ENCODE peak calls at places on chromosomes 6 and 20, in nine cellular contexts. E is IMR-90; P is B cell; A is activated CD4-positive, alpha-beta T cell treated with anti-CD3 and anti-CD28 coated beads, Interleukin-2, amount 50 U/mL, for 1 hour; K is stimulated activated CD8-positive, alpha-beta memory T cell treated with anti-CD3 and anti-CD28 coated beads, Interleukin-2, amount 100 ng/mL, for 1 hour; G is aorta; T is GM12878; V is hypothalamus; C is CD8-positive, alpha-beta T cell. L is an unnamed sample.

GRCh38 chr6:33685411-33686224 is 25.9 kb downstream of the UQCC2 start:
- DNase-seq in E (no peak), V (no peak), K (no peak), G (no peak), C (no peak), T (no peak), P (no peak), A (no peak), L (peak)

GRCh38 chr6:35736293-35736894 is 438 bp upstream of the ARMC12 start:
- DNase-seq in C (peak), G (peak), E (peak), K (peak), P (peak), T (no peak), V (peak), A (peak), L (peak)

GRCh38 chr6:32944265-32944664 is 3.4 kb upstream of the HLA-DMB start:
- DNase-seq in P (peak), V (no peak), E (no peak), G (peak), K (no peak), A (peak), T (peak), C (peak), L (peak)

GRCh38 chr6:4344317-4344899 is 209.0 kb upstream of the ECI2 start:
- DNase-seq in V (no peak), K (no peak), P (no peak), G (peak), C (no peak), E (no peak), A (no peak), T (no peak), L (no peak)

GRCh38 chr6:136225496-136225895 is 24.6 kb downstream of the MTFR2 start:
- DNase-seq in G (no peak), C (no peak), P (no peak), V (no peak), K (no peak), E (peak), A (no peak), T (no peak), L (no peak)

GRCh38 chr6:139881728-139882211 is 507.3 kb upstream of the CITED2 start:
- DNase-seq in P (no peak), K (no peak), T (no peak), E (peak), G (no peak), A (no peak), V (peak), C (no peak), L (peak)

GRCh38 chr6:48826318-48826595 is 636.8 kb downstream of the MMUT start:
- DNase-seq in E (no peak), K (no peak), A (no peak), V (no peak), G (no peak), C (no peak), P (no peak), T (no peak), L (no peak)

GRCh38 chr6:157070403-157071107 is 252.8 kb downstream of the TMEM242 start:
- DNase-seq in T (no peak), P (no peak), A (no peak), G (no peak), E (no peak), C (no peak), K (no peak), V (no peak), L (no peak)

GRCh38 chr6:166515072-166515810 is 71.2 kb downstream of the RAMACL start:
- DNase-seq in E (peak), K (peak), P (peak), A (peak), C (peak), V (no peak), G (no peak), T (no peak), L (no peak)

GRCh38 chr6:20221448-20221847 is 9.2 kb upstream of the MBOAT1 start:
- DNase-seq in E (no peak), A (no peak), G (no peak), K (no peak), P (no peak), C (no peak), V (no peak), T (no peak), L (no peak)

GRCh38 chr6:88813045-88813444 is 150.4 kb downstream of the RNGTT start:
- DNase-seq in P (no peak), G (no peak), K (no peak), A (no peak), E (no peak), V (no peak), T (no peak), C (no peak), L (no peak)

GRCh38 chr6:124955108-124955851 is 7.0 kb upstream of the RNF217 start:
- DNase-seq in V (no peak), T (no peak), E (no peak), G (no peak), K (no peak), A (no peak), C (no peak), P (no peak), L (no peak)

GRCh38 chr20:11451793-11452291 is 465.9 kb upstream of the BTBD3 start:
- DNase-seq in T (no peak), K (no peak), A (no peak), P (no peak), E (peak), G (no peak), V (peak), C (no peak), L (no peak)

GRCh38 chr6:133854633-133855598 is 34.0 kb upstream of the TCF21 start:
- DNase-seq in G (no peak), T (no peak), C (no peak), P (no peak), K (no peak), E (no peak), V (no peak), A (no peak), L (no peak)

GRCh38 chr6:5695260-5696245 is 311.2 kb downstream of the NRN1 start:
- DNase-seq in K (no peak), P (no peak), G (peak), A (no peak), C (no peak), E (peak), V (no peak), T (no peak), L (no peak)

GRCh38 chr20:58575776-58576589 is 60.8 kb upstream of the APCDD1L start:
- DNase-seq in T (no peak), A (no peak), K (no peak), G (peak), V (no peak), P (no peak), C (no peak), E (no peak), L (no peak)

GRCh38 chr6:144008501-144009245 is 614 bp upstream of the PLAGL1 start:
- DNase-seq in C (no peak), A (no peak), P (no peak), K (no peak), G (no peak), V (no peak), T (no peak), E (no peak), L (no peak)

GRCh38 chr6:42369568-42369967 is 82.2 kb downstream of the TRERF1 start:
- DNase-seq in T (no peak), G (no peak), V (no peak), P (no peak), C (no peak), E (no peak), A (no peak), K (no peak), L (peak)

GRCh38 chr6:144149558-144149893 is 791 bp upstream of the STX11 start:
- DNase-seq in G (no peak), T (no peak), A (no peak), C (no peak), E (no peak), P (no peak), K (no peak), V (no peak), L (no peak)

GRCh38 chr6:110530671-110531070 is 54.3 kb upstream of the SLC22A16 start:
- DNase-seq in E (peak), T (no peak), A (no peak), C (no peak), G (no peak), K (no peak), P (no peak), V (no peak), L (no peak)

GRCh38 chr6:99478483-99478882 is 36.7 kb downstream of the USP45 start:
- DNase-seq in P (no peak), A (no peak), V (no peak), T (no peak), E (no peak), C (no peak), G (no peak), K (no peak), L (no peak)

GRCh38 chr6:27726620-27727023 is 185.6 kb downstream of the OR2B2 start:
- DNase-seq in A (no peak), C (no peak), K (no peak), E (peak), T (no peak), P (no peak), G (no peak), V (no peak), L (no peak)

GRCh38 chr20:19406371-19406770 is 193.9 kb downstream of the SLC24A3 start:
- DNase-seq in A (no peak), T (no peak), V (no peak), P (no peak), K (no peak), G (no peak), C (no peak), E (no peak), L (no peak)

GRCh38 chr6:106177786-106178185 is 91.7 kb downstream of the PRDM1 start:
- DNase-seq in V (no peak), P (no peak), K (no peak), G (no peak), E (no peak), C (no peak), A (no peak), T (no peak), L (no peak)

GRCh38 chr20:62621251-62622110 is 20.8 kb upstream of the SLCO4A1 start:
- DNase-seq in V (no peak), T (no peak), P (no peak), A (no peak), C (no peak), K (no peak), G (no peak), E (no peak), L (no peak)

GRCh38 chr6:26555505-26556262 is 17.5 kb downstream of the HMGN4 start:
- DNase-seq in E (peak), P (no peak), V (no peak), T (no peak), A (no peak), K (no peak), G (no peak), C (no peak), L (no peak)

GRCh38 chr6:34489229-34489805 is 23.4 kb downstream of the PACSIN1 start:
- DNase-seq in V (no peak), T (no peak), A (no peak), E (no peak), C (no peak), K (no peak), G (no peak), P (no peak), L (no peak)

GRCh38 chr6:7546832-7547714 is 5.6 kb downstream of the DSP start:
- DNase-seq in V (no peak), C (no peak), T (no peak), P (no peak), E (no peak), G (no peak), K (no peak), A (no peak), L (no peak)

GRCh38 chr6:81751388-81752083 is 945 bp downstream of the TENT5A start:
- DNase-seq in G (peak), C (peak), K (peak), P (no peak), A (peak), T (no peak), V (no peak), E (peak), L (peak)

GRCh38 chr6:155520078-155520477 is 64.4 kb upstream of the NOX3 start:
- DNase-seq in C (no peak), P (no peak), T (no peak), A (no peak), V (no peak), E (no peak), G (no peak), K (no peak), L (no peak)

GRCh38 chr20:64051532-64052325 is 2.3 kb upstream of the SOX18 start:
- DNase-seq in T (no peak), G (no peak), E (no peak), K (no peak), C (no peak), V (no peak), P (no peak), A (no peak), L (no peak)

GRCh38 chr20:63344616-63345327 is 16.4 kb downstream of the CHRNA4 start:
- DNase-seq in C (peak), T (no peak), P (no peak), V (no peak), A (no peak), G (no peak), E (no peak), K (no peak), L (no peak)

GRCh38 chr6:32108094-32108627 is 977 bp downstream of the TNXB start:
- DNase-seq in G (peak), C (no peak), K (no peak), T (no peak), A (no peak), P (no peak), E (peak), V (no peak), L (no peak)

GRCh38 chr6:36596359-36596758 is 2.2 kb downstream of the SRSF3 start:
- DNase-seq in A (no peak), T (no peak), G (no peak), C (no peak), E (no peak), K (no peak), P (no peak), V (no peak), L (no peak)